ENCODE peak calls at places on chromosomes 4 and X, in six cellular contexts. I, K, T, Z, N and J are unnamed samples.

GRCh38 chrX:66162331-66162822 is 1.7 kb upstream of the HEPH start:
- DNase-seq in I (no peak), T (no peak), Z (no peak), N (no peak), K (no peak), J (no peak)

GRCh38 chrX:69136546-69137331 is 28.5 kb downstream of the PJA1 start:
- DNase-seq in I (no peak), N (peak; percentile 37), Z (peak; percentile 55), T (no peak), K (peak; percentile 22), J (no peak)

GRCh38 chr4:1746919-1747602 is 25.7 kb downstream of the TACC3 start:
- DNase-seq in T (no peak), N (no peak), Z (no peak), K (no peak), I (no peak), J (no peak)

GRCh38 chr4:70992354-70992753 is 1.1 kb upstream of the DCK start:
- DNase-seq in K (no peak), I (no peak), T (no peak), Z (no peak), N (no peak), J (no peak)

GRCh38 chr4:139279723-139280620 is at the start of gene MGARP:
- DNase-seq in N (no peak), T (no peak), K (peak; percentile 68), I (peak; percentile 30), Z (peak; percentile 43), J (no peak)

GRCh38 chr4:59571805-59572430 is 1628.2 kb upstream of the ADGRL3 start:
- DNase-seq in Z (no peak), N (no peak), T (no peak), K (peak; percentile 1), I (no peak), J (no peak)

GRCh38 chr4:128707864-128708263 is 101.6 kb upstream of the JADE1 start:
- DNase-seq in N (no peak), Z (no peak), K (peak; percentile 76), I (peak; percentile 25), T (no peak), J (peak; percentile 89)

GRCh38 chrX:105315301-105315700 is 94.8 kb upstream of the TEX13A start:
- DNase-seq in K (peak; percentile 56), N (no peak), Z (no peak), I (peak; percentile 10), T (no peak), J (no peak)

GRCh38 chr4:24763631-24764302 is 31.6 kb upstream of the SOD3 start:
- DNase-seq in T (peak; percentile 33), N (no peak), K (peak; percentile 47), Z (no peak), I (peak; percentile 74), J (peak; percentile 78)

GRCh38 chr4:123505457-123506310 is 109.1 kb downstream of the SPRY1 start:
- DNase-seq in N (peak; percentile 60), K (peak; percentile 63), Z (peak; percentile 48), I (peak; percentile 61), T (peak; percentile 10), J (peak; percentile 38)

GRCh38 chrX:19958530-19959486 is 32.1 kb downstream of the BCLAF3 start:
- DNase-seq in K (peak; percentile 19), N (no peak), I (peak; percentile 4), Z (no peak), T (no peak), J (no peak)

GRCh38 chrX:145213504-145213903 is 33.8 kb upstream of the SPANXN1 start:
- DNase-seq in T (no peak), I (no peak), K (no peak), N (no peak), Z (no peak), J (no peak)

GRCh38 chrX:102126863-102127262 is 1.4 kb downstream of the TCEAL2 start:
- DNase-seq in N (no peak), I (no peak), K (no peak), Z (no peak), T (no peak), J (no peak)

GRCh38 chr4:153555730-153556440 is 89.7 kb downstream of the TMEM131L start:
- DNase-seq in Z (peak; percentile 79), T (peak; percentile 72), N (peak; percentile 89), I (peak; percentile 84), K (peak; percentile 84), J (peak; percentile 71)

GRCh38 chr4:85952982-85953650 is 406.7 kb downstream of the MAPK10 start:
- DNase-seq in I (no peak), Z (no peak), T (no peak), K (no peak), N (no peak), J (no peak)

GRCh38 chr4:171629182-171629581 is 184.0 kb upstream of the GALNTL6 start:
- DNase-seq in T (no peak), I (no peak), N (no peak), Z (no peak), K (no peak), J (no peak)

GRCh38 chrX:56797966-56798711 is 69.1 kb downstream of the NBDY start:
- DNase-seq in Z (no peak), T (no peak), K (peak; percentile 57), I (no peak), N (no peak), J (peak; percentile 69)

GRCh38 chr4:88807499-88807898 is 109.9 kb upstream of the NAP1L5 start:
- DNase-seq in T (no peak), K (no peak), I (no peak), Z (no peak), N (no peak), J (no peak)

GRCh38 chr4:3408793-3409330 is 32.9 kb upstream of the HGFAC start:
- DNase-seq in N (peak; percentile 19), Z (peak; percentile 6), T (no peak), K (no peak), I (no peak), J (no peak)

GRCh38 chr4:136369073-136369472 is 1163.2 kb downstream of the PCDH18 start:
- DNase-seq in Z (no peak), T (no peak), K (no peak), I (peak; percentile 26), N (no peak), J (no peak)

GRCh38 chr4:25658357-25658771 is 2.7 kb downstream of the SLC34A2 start:
- DNase-seq in N (no peak), I (no peak), K (no peak), T (no peak), Z (no peak), J (no peak)

GRCh38 chr4:113312529-113312928 is 263.1 kb downstream of the ANK2 start:
- DNase-seq in T (no peak), N (no peak), K (no peak), Z (no peak), I (no peak), J (no peak)

GRCh38 chr4:76658231-76659102 is 223.4 kb downstream of the SHROOM3 start:
- DNase-seq in T (peak; percentile 44), K (peak; percentile 87), N (no peak), Z (no peak), I (peak; percentile 86), J (peak; percentile 96)
- H3K4me3 ChIP-seq in T (no peak overlapping the region), K (no peak overlapping the region), N (no peak overlapping the region), Z (no peak overlapping the region), I (no peak overlapping the region), J (no peak overlapping the region)

DNA sequence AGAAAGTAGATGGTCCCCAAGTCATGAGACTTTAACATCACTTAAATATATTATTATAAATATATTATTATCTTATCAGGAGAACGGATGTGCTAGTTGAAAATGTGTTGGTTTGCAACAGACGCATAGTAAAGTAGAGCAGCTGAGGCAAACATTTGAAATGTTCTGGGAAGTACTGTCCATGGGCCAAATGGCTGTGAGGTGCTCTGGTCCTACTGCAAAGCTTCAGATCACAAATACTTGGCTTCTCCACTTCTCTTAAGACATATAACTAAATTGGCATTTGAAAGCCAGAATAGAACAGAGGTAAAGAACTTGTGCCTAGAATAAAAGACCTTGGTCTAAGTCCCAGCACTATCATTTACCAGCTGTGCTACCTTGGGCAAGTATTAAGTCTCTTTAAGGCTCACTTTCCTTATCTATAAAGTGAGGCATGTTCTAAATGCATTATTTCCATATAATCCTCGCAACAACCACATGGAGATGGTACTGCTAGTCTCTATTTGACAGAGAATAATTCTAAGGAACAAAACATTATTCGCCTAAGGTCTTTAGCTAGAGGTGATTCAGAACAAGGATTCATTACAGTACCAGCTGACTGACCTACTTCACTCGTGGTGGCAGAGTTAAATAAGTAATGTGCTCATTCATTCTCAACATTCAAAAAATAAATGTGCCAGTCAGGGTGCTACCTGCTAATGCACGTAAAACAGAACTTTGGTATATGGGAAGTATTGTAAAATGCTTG is 297.1 kb downstream of the PPP3CA start:
- DNase-seq in T (no peak), N (no peak), K (no peak), I (no peak), Z (no peak), J (no peak)
- TF ChIP-seq CTCF in T (no peak), N (no peak), K (no peak), I (no peak), Z (no peak), J (no peak)

DNA sequence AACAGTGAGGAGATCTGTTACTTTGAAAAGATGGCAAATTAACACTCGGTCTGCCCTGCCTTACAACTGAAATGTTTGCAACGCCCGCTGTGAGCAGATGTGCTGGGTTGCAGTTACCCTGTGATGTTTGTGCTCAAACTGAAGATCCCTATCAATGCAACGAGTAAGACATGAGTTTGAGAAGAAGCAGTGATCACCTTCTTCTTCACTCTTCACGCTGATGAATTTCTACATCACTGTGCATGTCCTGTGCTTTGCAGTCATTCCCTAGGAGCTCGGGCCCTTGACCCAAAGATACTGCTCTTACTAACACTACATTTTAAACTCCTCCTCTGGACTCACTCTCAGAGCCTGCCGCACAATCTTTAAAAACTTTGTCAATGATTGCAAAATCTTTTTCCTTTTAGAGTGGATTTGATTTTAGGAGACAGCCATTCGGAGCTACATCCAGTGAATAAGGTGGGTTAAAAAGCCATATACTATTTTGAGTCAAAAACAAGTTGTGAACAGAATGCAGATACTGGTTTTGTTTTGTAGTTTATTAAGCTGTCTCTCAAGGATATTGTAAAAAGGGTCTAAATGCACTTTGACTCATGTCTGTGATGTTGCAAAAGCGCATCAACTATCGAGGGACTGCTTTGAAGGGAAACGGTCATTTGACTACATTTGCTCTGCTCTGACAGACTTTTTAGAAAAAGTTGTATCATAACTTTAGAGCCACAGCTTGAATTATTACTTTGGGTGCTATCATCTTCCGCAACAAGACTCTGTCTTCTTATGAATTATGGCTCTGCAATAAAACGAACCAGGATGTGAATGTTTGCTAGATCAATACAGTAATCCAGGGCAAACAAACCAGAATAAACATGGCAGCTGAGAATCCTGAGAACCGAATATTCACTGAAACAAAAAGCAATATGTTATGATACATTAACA is 5.7 kb upstream of the RHOH start:
- DNase-seq in N (no peak), Z (no peak), K (no peak), I (no peak), T (no peak), J (no peak)
- H3K4me3 ChIP-seq in N (no peak overlapping the region), Z (no peak overlapping the region), K (no peak overlapping the region), I (no peak overlapping the region), T (no peak overlapping the region), J (no peak overlapping the region)

GRCh38 chrX:13085533-13085932 is 41.1 kb upstream of the FAM9C start:
- DNase-seq in T (no peak), N (no peak), K (no peak), Z (no peak), I (no peak), J (no peak)
- TF ChIP-seq CTCF in T (no peak), N (no peak), K (no peak), Z (no peak), I (no peak), J (no peak)

DNA sequence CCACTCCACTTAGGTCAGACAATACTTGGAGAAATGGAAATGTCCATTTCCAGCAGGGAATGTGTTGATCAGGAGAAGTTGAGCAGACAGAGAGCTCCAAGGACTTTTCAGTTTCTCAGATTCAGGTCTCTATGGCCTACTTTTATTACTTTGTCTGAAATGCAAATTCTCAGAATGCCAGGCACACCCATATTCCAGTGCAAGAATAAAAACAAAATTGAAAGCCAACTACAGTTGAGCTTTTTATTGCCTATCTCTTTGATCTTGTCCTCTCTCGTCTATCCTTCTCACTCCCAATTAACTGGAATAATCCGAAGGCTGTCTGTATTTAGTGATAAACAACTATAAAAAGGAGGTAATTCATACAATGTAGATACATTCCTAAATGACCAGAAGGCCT is 72.2 kb downstream of the HPGD start:
- DNase-seq in Z (no peak), I (no peak), T (no peak), N (no peak), K (no peak), J (no peak)
- H3K4me3 ChIP-seq in Z (no peak overlapping the region), I (no peak overlapping the region), T (no peak overlapping the region), N (no peak overlapping the region), K (no peak overlapping the region), J (no peak overlapping the region)